ENCODE peak calls at places on chromosomes 7 and 10, in four cellular contexts. Q, M, J and W are unnamed samples.

GRCh38 chr7:70786076-70786475 is 345.9 kb upstream of the GALNT17 start:
- DNase-seq in Q (no peak), M (no peak), J (no peak), W (no peak)

GRCh38 chr7:24972991-24973390 is 7.0 kb downstream of the OSBPL3 start:
- DNase-seq in Q (no peak), M (no peak), J (peak; percentile 43), W (no peak)

GRCh38 chr10:7969623-7970022 is 84.9 kb upstream of the GATA3 start:
- DNase-seq in Q (no peak), M (no peak), J (no peak), W (no peak)

GRCh38 chr10:86206216-86206615 is 160.4 kb downstream of the GRID1 start:
- DNase-seq in Q (no peak), M (no peak), J (no peak), W (no peak)

GRCh38 chr10:76133597-76134255 is 702.3 kb downstream of the LRMDA start:
- DNase-seq in Q (no peak), M (peak; percentile 61), J (no peak), W (no peak)

GRCh38 chr7:139828880-139829653 is at the start of gene TBXAS1:
- DNase-seq in Q (no peak), M (no peak), J (no peak), W (no peak)

GRCh38 chr7:147245274-147245673 is 1128.7 kb downstream of the CNTNAP2 start:
- DNase-seq in Q (no peak), M (peak; percentile 60), J (no peak), W (peak; percentile 20)

GRCh38 chr7:131995324-131995723 is 438.9 kb upstream of the PODXL start:
- DNase-seq in Q (no peak), M (no peak), J (no peak), W (no peak)

GRCh38 chr7:99120916-99121315 is 23.0 kb downstream of the SMURF1 start:
- DNase-seq in Q (no peak), M (no peak), J (no peak), W (no peak)

GRCh38 chr10:70381491-70382421 is 669 bp downstream of the LRRC20 start:
- DNase-seq in Q (peak; percentile 82), M (peak; percentile 80), J (no peak), W (peak; percentile 89)

GRCh38 chr7:121774563-121774962 is 98.4 kb upstream of the PTPRZ1 start:
- DNase-seq in Q (no peak), M (no peak), J (no peak), W (no peak)

GRCh38 chr7:81173766-81174281 is 255.0 kb upstream of the SEMA3C start:
- DNase-seq in Q (no peak), M (no peak), J (peak; percentile 62), W (no peak)
- H3K4me3 ChIP-seq in Q (no peak overlapping the region), M (no peak overlapping the region), J (no peak overlapping the region), W (no peak overlapping the region)

GRCh38 chr10:23172846-23173548 is 19.1 kb upstream of the PTF1A start:
- DNase-seq in Q (no peak), M (peak; percentile 56), J (no peak), W (peak; percentile 87)
- H3K4me3 ChIP-seq in Q (peak overlapping the region; percentile 19), M (peak overlapping the region; percentile 21), J (no peak overlapping the region), W (peak overlapping the region; percentile 24)

DNA sequence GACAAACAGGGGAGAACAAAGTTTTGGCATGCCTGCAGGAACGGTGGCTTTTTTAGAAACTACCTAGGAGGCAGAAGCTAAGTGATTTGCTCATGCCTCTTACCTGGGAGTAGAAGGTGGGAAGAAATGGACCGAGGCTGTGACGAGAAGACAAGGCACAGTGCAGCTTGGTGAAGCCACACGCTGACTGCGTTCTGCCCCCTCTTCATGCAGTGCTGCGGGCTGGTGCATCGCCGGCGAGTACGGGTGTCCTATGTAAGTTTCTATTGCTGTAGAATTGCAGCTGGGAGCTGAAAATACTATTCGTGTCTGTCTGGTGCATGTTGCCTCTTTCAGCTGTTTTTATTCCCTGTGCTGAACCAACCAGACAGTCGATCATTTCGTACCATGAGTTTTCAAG is 120.8 kb downstream of the CACNB2 start:
- DNase-seq in Q (no peak), M (no peak), J (no peak), W (no peak)
- H3K4me3 ChIP-seq in Q (no peak overlapping the region), M (no peak overlapping the region), J (no peak overlapping the region), W (no peak overlapping the region)

GRCh38 chr7:23246540-23246939 is at the start of gene GPNMB:
- DNase-seq in Q (peak; percentile 35), M (no peak), J (peak; percentile 80), W (no peak)

GRCh38 chr7:23244335-23244635 is 2.3 kb upstream of the GPNMB start:
- DNase-seq in Q (no peak), M (no peak), J (no peak), W (no peak)

GRCh38 chr7:23247602-23248335 is 1.2 kb downstream of the GPNMB start:
- DNase-seq in Q (peak; percentile 84), M (no peak), J (no peak), W (peak; percentile 67)

GRCh38 chr7:23249486-23249885 is 2.9 kb downstream of the GPNMB start:
- DNase-seq in Q (no peak), M (no peak), J (no peak), W (no peak)

DNA sequence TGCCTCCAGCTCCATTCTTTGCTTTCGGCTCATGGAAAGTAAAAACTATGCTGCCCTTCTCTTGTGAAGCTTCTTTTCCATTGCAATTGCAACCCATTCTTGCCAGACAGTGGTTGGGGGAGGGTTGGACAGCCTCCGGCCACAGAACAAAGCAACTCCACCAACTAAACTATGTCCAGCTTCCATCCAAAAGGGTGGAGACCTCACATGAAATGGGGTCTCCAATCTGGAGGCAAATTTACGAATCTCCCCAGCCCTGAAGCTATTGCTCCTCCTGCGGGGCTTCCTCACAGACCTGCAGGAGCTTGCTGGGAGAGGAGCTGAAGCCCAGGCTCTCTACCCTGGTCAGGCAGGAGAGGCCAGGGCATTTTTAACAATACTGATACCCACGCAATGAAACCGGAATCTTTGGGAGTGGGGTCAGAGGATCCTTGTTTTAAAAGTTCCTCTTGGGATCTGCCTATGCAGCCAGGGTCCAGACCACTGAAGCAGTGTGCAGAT is 576 bp downstream of the GPNMB start:
- DNase-seq in Q (peak; percentile 47), M (no peak), J (no peak), W (peak; percentile 56)
- H3K4me3 ChIP-seq in Q (peak overlapping the region; percentile 39), M (no peak overlapping the region), J (peak overlapping the region; percentile 33), W (peak overlapping the region; percentile 23)

GRCh38 chr10:102726274-102726673 is 11.8 kb downstream of the SFXN2 start:
- DNase-seq in Q (peak; percentile 54), M (no peak), J (no peak), W (no peak)

GRCh38 chr10:102731222-102731800 is 12.4 kb upstream of the WBP1L start:
- DNase-seq in Q (no peak), M (no peak), J (no peak), W (no peak)

GRCh38 chr10:102732661-102733060 is 11.1 kb upstream of the WBP1L start:
- DNase-seq in Q (no peak), M (no peak), J (no peak), W (no peak)

GRCh38 chr10:102727037-102727818 is 12.8 kb downstream of the SFXN2 start:
- DNase-seq in Q (peak; percentile 55), M (no peak), J (no peak), W (no peak)

GRCh38 chr10:102729090-102730026 is 14.4 kb upstream of the WBP1L start:
- DNase-seq in Q (peak; percentile 95), M (peak; percentile 90), J (no peak), W (peak; percentile 91)
- H3K4me3 ChIP-seq in Q (no peak overlapping the region), M (no peak overlapping the region), J (no peak overlapping the region), W (no peak overlapping the region)

GRCh38 chr10:16441106-16441850 is 4.5 kb downstream of the PTER start:
- DNase-seq in Q (no peak), M (no peak), J (no peak), W (no peak)
- H3K4me3 ChIP-seq in Q (no peak overlapping the region), M (no peak overlapping the region), J (no peak overlapping the region), W (no peak overlapping the region)

GRCh38 chr7:97468491-97468890 is 263.4 kb upstream of the TAC1 start:
- DNase-seq in Q (no peak), M (no peak), J (no peak), W (no peak)

GRCh38 chr7:97470726-97471125 is 261.2 kb upstream of the TAC1 start:
- DNase-seq in Q (no peak), M (no peak), J (no peak), W (no peak)

GRCh38 chr7:97466999-97467398 is 264.9 kb upstream of the TAC1 start:
- DNase-seq in Q (no peak), M (no peak), J (no peak), W (no peak)

DNA sequence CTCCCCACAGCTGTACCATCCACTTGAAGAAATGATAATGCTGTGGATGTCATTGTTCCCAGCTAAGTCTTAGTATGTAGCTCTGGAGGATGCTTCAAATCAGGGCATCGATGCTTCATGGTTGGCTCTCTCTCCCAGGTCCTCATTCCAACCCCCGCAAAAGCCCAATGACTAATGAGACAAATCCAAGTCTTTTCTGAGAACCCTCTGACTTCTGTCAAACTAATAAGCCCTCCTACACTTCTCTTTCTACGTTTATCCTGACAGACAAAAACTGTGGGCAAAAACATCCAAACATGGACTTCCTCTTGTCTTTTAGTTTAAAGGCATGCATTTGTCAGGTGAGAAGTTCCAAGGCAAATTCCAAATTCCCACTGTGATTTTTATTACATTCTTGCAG is 260.4 kb upstream of the TAC1 start:
- DNase-seq in Q (no peak), M (no peak), J (no peak), W (no peak)
- H3K4me3 ChIP-seq in Q (no peak overlapping the region), M (no peak overlapping the region), J (no peak overlapping the region), W (no peak overlapping the region)

DNA sequence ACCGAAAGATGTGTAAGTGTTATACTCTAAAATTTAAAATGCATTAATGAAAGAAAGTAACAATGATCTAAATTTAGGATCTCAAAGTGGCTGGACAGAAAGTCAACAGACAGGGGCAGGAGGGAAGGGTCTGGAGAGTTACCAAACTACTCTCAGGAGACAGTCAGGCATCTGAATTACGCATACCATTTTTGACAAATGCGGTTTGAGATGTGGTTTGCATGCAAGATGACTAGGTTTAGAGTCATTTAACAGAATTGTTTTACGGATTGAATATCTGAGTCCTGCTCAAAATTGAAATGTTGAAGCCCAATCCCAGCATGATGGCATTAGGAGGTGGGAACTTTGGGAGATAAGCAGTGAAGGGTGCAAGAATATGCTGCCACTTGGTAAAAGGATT is 314.1 kb downstream of the WDR11 start:
- DNase-seq in Q (no peak), M (no peak), J (no peak), W (no peak)
- H3K4me3 ChIP-seq in Q (no peak overlapping the region), M (no peak overlapping the region), J (no peak overlapping the region), W (no peak overlapping the region)

GRCh38 chr10:32379950-32380547 is 33.1 kb upstream of the EPC1 start:
- DNase-seq in Q (no peak), M (peak; percentile 20), J (no peak), W (no peak)
- H3K4me3 ChIP-seq in Q (no peak overlapping the region), M (peak overlapping the region; percentile 92), J (no peak overlapping the region), W (no peak overlapping the region)